ENCODE peak calls at places on chromosomes 6 and 20, in nine cellular contexts. D is ELF-1; S is hepatocyte; J is cerebellar cortex; I is COR-L47; A is GM03348; C is central memory CD4-positive, alpha-beta T cell; K is activated CD8-positive, alpha-beta T cell treated with anti-CD3 and anti-CD28 coated beads, Interleukin-2, amount 10 ng/mL, durations not matched to agents 7 days and 5 days; N is T-cell. Q is an unnamed sample.

GRCh38 chr20:38843346-38843745 is 37.8 kb downstream of the PPP1R16B start:
- DNase-seq in A (no peak), J (peak; percentile 31), I (no peak), S (no peak), N (no peak), C (no peak), K (no peak), D (no peak), Q (no peak)

GRCh38 chr6:100304575-100304974 is 160.1 kb downstream of the SIM1 start:
- DNase-seq in I (no peak), D (no peak), S (peak; percentile 43), J (no peak), A (no peak), C (no peak), K (no peak), N (no peak), Q (no peak)

GRCh38 chr6:150316936-150317335 is 51.9 kb upstream of the IYD start:
- DNase-seq in S (no peak), N (no peak), D (no peak), C (no peak), J (no peak), A (no peak), I (no peak), K (no peak), Q (no peak)

GRCh38 chr6:26268659-26269402 is 96.2 kb upstream of the BTN3A2 start:
- DNase-seq in K (peak; percentile 49), C (no peak), J (no peak), N (no peak), A (no peak), D (peak; percentile 93), S (peak; percentile 68), I (peak; percentile 66), Q (peak; percentile 29)

GRCh38 chr6:157046776-157047175 is 269.6 kb downstream of the ARID1B start:
- DNase-seq in S (no peak), A (no peak), K (no peak), I (no peak), D (no peak), J (no peak), C (no peak), N (no peak), Q (no peak)

GRCh38 chr6:1770435-1770843 is 160.7 kb downstream of the FOXC1 start:
- DNase-seq in D (no peak), A (no peak), K (peak; percentile 77), J (no peak), I (no peak), S (no peak), N (peak; percentile 64), C (no peak), Q (peak; percentile 10)

GRCh38 chr6:135488023-135488422 is 9.5 kb downstream of the AHI1 start:
- DNase-seq in S (no peak), I (no peak), D (no peak), A (peak; percentile 70), K (no peak), J (no peak), C (no peak), N (no peak), Q (peak; percentile 59)

GRCh38 chr6:109867009-109867969 is 110.8 kb upstream of the GPR6 start:
- DNase-seq in N (no peak), C (no peak), K (no peak), J (peak; percentile 77), I (no peak), A (no peak), S (peak; percentile 82), D (no peak), Q (no peak)

GRCh38 chr6:111842891-111843290 is 30.4 kb downstream of the FYN start:
- DNase-seq in I (no peak), J (no peak), A (no peak), K (no peak), C (no peak), D (no peak), N (no peak), S (peak; percentile 17), Q (peak; percentile 23)

GRCh38 chr6:53894086-53894485 is 99.3 kb downstream of the LRRC1 start:
- DNase-seq in S (peak; percentile 39), J (peak; percentile 63), C (no peak), A (peak; percentile 31), K (peak; percentile 23), I (peak; percentile 31), D (no peak), N (no peak), Q (peak; percentile 40)

GRCh38 chr6:73586416-73586974 is 65.7 kb upstream of the EEF1A1 start:
- DNase-seq in S (no peak), K (no peak), C (no peak), N (no peak), I (no peak), A (peak; percentile 24), J (no peak), D (no peak), Q (no peak)

GRCh38 chr20:39885975-39886649 is 802.9 kb downstream of the MAFB start:
- DNase-seq in I (no peak), J (no peak), A (peak; percentile 77), S (peak; percentile 81), C (no peak), N (no peak), K (peak; percentile 21), D (peak; percentile 77), Q (peak; percentile 90)

GRCh38 chr20:34871966-34872603 is 571 bp downstream of the GGT7 start:
- DNase-seq in A (no peak), D (no peak), K (no peak), C (no peak), J (peak; percentile 50), S (no peak), I (no peak), N (no peak), Q (no peak)

GRCh38 chr6:116034327-116034726 is 26.4 kb downstream of the FRK start:
- DNase-seq in A (peak; percentile 21), J (no peak), D (no peak), I (no peak), N (no peak), C (no peak), K (no peak), S (no peak), Q (peak; percentile 34)

GRCh38 chr6:98039876-98040605 is 757.0 kb upstream of the MMS22L start:
- DNase-seq in K (no peak), I (peak; percentile 13), S (peak; percentile 15), A (peak; percentile 32), J (peak; percentile 6), D (peak; percentile 41), N (no peak), C (no peak), Q (peak; percentile 25)

GRCh38 chr6:112221561-112221960 is 32.8 kb downstream of the LAMA4 start:
- DNase-seq in N (no peak), K (no peak), A (no peak), S (no peak), J (no peak), D (no peak), C (no peak), I (no peak), Q (no peak)

GRCh38 chr20:63224272-63225081 is 8.5 kb upstream of the YTHDF1 start:
- DNase-seq in S (peak; percentile 66), N (no peak), K (no peak), C (no peak), J (peak; percentile 56), D (peak; percentile 62), I (peak; percentile 77), A (no peak), Q (peak; percentile 17)